ENCODE peak calls at places on chromosomes 7 and 10, in eight cellular contexts. B is nephron progenitor cell; A is A549; V is Caco-2; C is stimulated activated CD4-positive, alpha-beta T cell treated with anti-CD3 and anti-CD28 coated beads, Interleukin-12 subunit alpha, Interleukin-12 subunit beta, amount 100 ng/mL, for 48 hours; N is T-helper 2 cell; J is epithelial cell of esophagus; F is NCI-H1092 treated with DMSO at 0.1 percent for 48 hours. W is an unnamed sample.

GRCh38 chr7:159070422-159071148 is 74.1 kb downstream of the VIPR2 start:
- DNase-seq in V (no peak), A (no peak), B (no peak), J (no peak), N (no peak), C (peak; percentile 9), F (peak; percentile 23), W (no peak)

GRCh38 chr10:62071846-62072281 is 170.4 kb downstream of the ARID5B start:
- DNase-seq in B (no peak), V (no peak), C (peak; percentile 40), A (no peak), F (no peak), J (no peak), N (no peak), W (no peak)

GRCh38 chr7:33471636-33472242 is 342.4 kb downstream of the BBS9 start:
- DNase-seq in F (no peak), V (no peak), B (no peak), N (no peak), A (no peak), J (no peak), C (no peak), W (no peak)

GRCh38 chr7:21326916-21327315 is 101.0 kb upstream of the SP4 start:
- DNase-seq in J (no peak), B (no peak), A (no peak), F (no peak), N (no peak), C (no peak), V (no peak), W (no peak)

GRCh38 chr7:134755422-134756022 is 23.9 kb upstream of the CALD1 start:
- DNase-seq in J (peak; percentile 57), C (no peak), V (peak; percentile 41), F (no peak), A (no peak), B (peak; percentile 41), N (peak; percentile 7), W (no peak)

GRCh38 chr7:116271980-116272886 is 61.9 kb downstream of the TES start:
- DNase-seq in J (peak; percentile 94), F (no peak), A (peak; percentile 84), B (no peak), V (no peak), C (no peak), N (no peak), W (peak; percentile 85)

GRCh38 chr7:156932006-156932405 is 17.5 kb upstream of the NOM1 start:
- DNase-seq in J (peak; percentile 62), C (no peak), B (no peak), F (no peak), V (no peak), A (peak; percentile 36), N (no peak), W (peak; percentile 84)

GRCh38 chr7:143884978-143885559 is 16.9 kb downstream of the TCAF1 start:
- DNase-seq in V (no peak), B (peak; percentile 80), C (no peak), N (no peak), J (peak; percentile 62), F (peak; percentile 55), A (no peak), W (no peak)

GRCh38 chr10:31147220-31147608 is 115.5 kb upstream of the ZNF438 start:
- DNase-seq in N (no peak), F (no peak), B (no peak), A (peak; percentile 15), C (no peak), J (peak; percentile 78), V (no peak), W (no peak)

GRCh38 chr10:103736763-103737162 is 118.6 kb downstream of the SH3PXD2A start:
- DNase-seq in N (no peak), B (no peak), A (peak; percentile 46), C (no peak), J (peak; percentile 88), F (peak; percentile 7), V (no peak), W (no peak)

GRCh38 chr7:127911968-127912511 is 119.2 kb downstream of the LRRC4 start:
- DNase-seq in J (no peak), A (no peak), B (no peak), N (no peak), C (no peak), F (no peak), V (no peak), W (no peak)

GRCh38 chr7:107788662-107789061 is 14.4 kb downstream of the SLC26A3 start:
- DNase-seq in V (no peak), A (no peak), J (no peak), F (no peak), C (no peak), N (no peak), B (no peak), W (no peak)

GRCh38 chr7:30655096-30655970 is 26.9 kb downstream of the CRHR2 start:
- DNase-seq in N (no peak), B (no peak), V (peak; percentile 20), C (no peak), J (no peak), A (no peak), F (no peak), W (no peak)

GRCh38 chr7:79199961-79200360 is 253.5 kb downstream of the MAGI2 start:
- DNase-seq in F (no peak), A (no peak), N (no peak), C (no peak), B (no peak), V (no peak), J (no peak), W (no peak)

GRCh38 chr7:85602196-85602595 is 415.3 kb upstream of the SEMA3D start:
- DNase-seq in B (no peak), J (no peak), N (no peak), V (no peak), A (no peak), C (no peak), F (peak; percentile 53), W (no peak)

GRCh38 chr7:55964261-55964801 is at the start of gene NIPSNAP2:
- DNase-seq in C (peak; percentile 29), F (peak; percentile 71), N (peak; percentile 47), B (peak; percentile 78), A (peak; percentile 41), V (peak; percentile 63), J (peak; percentile 34), W (no peak)

GRCh38 chr10:117653170-117653515 is 110.6 kb downstream of the EMX2 start:
- DNase-seq in C (peak; percentile 33), V (no peak), F (no peak), N (no peak), J (peak; percentile 96), B (no peak), A (peak; percentile 81), W (no peak)

GRCh38 chr7:39709768-39710291 is 86.5 kb downstream of the RALA start:
- DNase-seq in C (no peak), J (peak; percentile 11), N (no peak), F (peak; percentile 54), B (no peak), V (no peak), A (no peak), W (peak; percentile 35)

W was measured in pulmonary artery endothelial cell.